ENCODE peak calls at places on chromosomes 11 and 22, in nine cellular contexts. O is spleen; N is uterus; A is IMR-90; K is BJ; R is CD4-positive, alpha-beta T cell; H is PC-3; X is right lobe of liver; Y is RWPE2. P is an unnamed sample.

GRCh38 chr11:117884994-117885393 is 8.5 kb upstream of the FXYD6 start:
- DNase-seq in O (no peak), N (peak; percentile 64), A (peak; percentile 21), K (no peak), R (no peak), H (no peak), X (no peak), Y (no peak), P (no peak)

GRCh38 chr11:107741044-107741823 is 29.4 kb upstream of the SLN start:
- DNase-seq in O (peak; percentile 66), N (no peak), A (peak; percentile 44), K (no peak), R (no peak), H (peak; percentile 73), X (no peak), Y (no peak), P (no peak)

GRCh38 chr22:38023045-38023444 is 34.2 kb upstream of the PICK1 start:
- DNase-seq in O (no peak), N (no peak), A (no peak), K (no peak), R (no peak), H (no peak), X (no peak), Y (no peak), P (no peak)

GRCh38 chr11:84536456-84536855 is 1090.7 kb downstream of the DLG2 start:
- DNase-seq in O (no peak), N (no peak), A (no peak), K (no peak), R (no peak), H (no peak), X (no peak), Y (no peak), P (no peak)

GRCh38 chr11:122706261-122706660 is 50.7 kb downstream of the UBASH3B start:
- DNase-seq in O (no peak), N (no peak), A (peak; percentile 78), K (peak; percentile 65), R (no peak), H (peak; percentile 52), X (no peak), Y (no peak), P (no peak)

GRCh38 chr22:37019309-37020191 is at the start of the genes MPST and TST:
- DNase-seq in O (peak; percentile 91), N (peak; percentile 76), A (peak; percentile 61), K (no peak), R (no peak), H (peak; percentile 58), X (peak; percentile 88), Y (no peak), P (peak; percentile 81)

GRCh38 chr11:110505514-110506284 is 76.0 kb downstream of the FDX1 start:
- DNase-seq in O (no peak), N (no peak), A (no peak), K (no peak), R (no peak), H (no peak), X (no peak), Y (no peak), P (no peak)

GRCh38 chr11:67311051-67311555 is 7.8 kb downstream of the SSH3 start:
- DNase-seq in O (peak; percentile 72), N (no peak), A (no peak), K (no peak), R (no peak), H (no peak), X (no peak), Y (no peak), P (peak; percentile 55)

GRCh38 chr11:72681226-72682153 is 7.3 kb upstream of the PDE2A start:
- DNase-seq in O (no peak), N (peak; percentile 31), A (no peak), K (no peak), R (no peak), H (no peak), X (no peak), Y (no peak), P (no peak)

GRCh38 chr11:17548444-17548843 is 1.4 kb downstream of the OTOG start:
- DNase-seq in O (no peak), N (no peak), A (no peak), K (no peak), R (no peak), H (no peak), X (no peak), Y (no peak), P (peak; percentile 41)

GRCh38 chr11:68137833-68138232 is 16.6 kb upstream of the CHKA start:
- DNase-seq in O (no peak), N (no peak), A (no peak), K (no peak), R (no peak), H (no peak), X (no peak), Y (no peak), P (no peak)

GRCh38 chr11:66291706-66292542 is at the start of gene TMEM151A:
- DNase-seq in O (no peak), N (no peak), A (no peak), K (no peak), R (no peak), H (no peak), X (no peak), Y (no peak), P (no peak)

GRCh38 chr11:126104420-126104819 is 41.8 kb upstream of the CDON start:
- DNase-seq in O (peak; percentile 58), N (no peak), A (no peak), K (no peak), R (no peak), H (no peak), X (no peak), Y (no peak), P (no peak)

GRCh38 chr11:65321828-65322495 is 7.3 kb downstream of the CDC42EP2 start:
- DNase-seq in O (no peak), N (peak; percentile 50), A (no peak), K (no peak), R (no peak), H (no peak), X (no peak), Y (peak; percentile 57), P (no peak)

GRCh38 chr11:20058749-20059458 is 101.4 kb downstream of the DBX1 start:
- DNase-seq in O (no peak), N (no peak), A (peak; percentile 31), K (no peak), R (no peak), H (no peak), X (no peak), Y (no peak), P (no peak)

GRCh38 chr11:66002648-66003225 is 434 bp downstream of the BANF1 start:
- DNase-seq in O (no peak), N (peak; percentile 63), A (peak; percentile 48), K (no peak), R (no peak), H (peak; percentile 63), X (peak; percentile 75), Y (no peak), P (no peak)

DNA sequence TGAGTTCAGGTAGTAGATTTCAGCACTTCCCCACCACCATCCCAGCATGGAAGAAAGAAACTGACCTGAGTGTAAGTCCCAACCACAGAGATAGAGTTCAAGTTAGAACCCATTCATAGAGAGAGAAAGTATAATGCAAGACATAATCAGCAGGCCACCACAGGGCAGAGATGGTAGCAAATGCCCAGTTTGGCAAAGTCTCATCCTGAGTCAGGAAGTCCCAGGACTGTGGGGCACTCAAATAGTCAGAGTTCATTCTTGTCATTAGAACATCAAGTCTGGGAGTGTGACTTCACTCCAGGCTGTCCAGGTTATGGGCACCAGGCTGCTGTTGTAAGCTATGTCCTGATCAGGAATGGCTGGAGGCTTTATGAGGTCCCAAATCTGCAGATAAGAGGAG is 72.0 kb upstream of the USP47 start:
- DNase-seq in O (no peak), N (no peak), A (no peak), K (no peak), R (no peak), H (no peak), X (no peak), Y (no peak), P (no peak)
- H3K27me3 ChIP-seq in O (no peaks in the 10 kb centered on the region), N (no peaks in the 10 kb centered on the region), A (peaks cover 46% of the 10 kb centered on the region), K (peaks cover 4% of the 10 kb centered on the region), R (peaks cover 5% of the 10 kb centered on the region), H (peaks cover 27% of the 10 kb centered on the region), X (no peaks in the 10 kb centered on the region), Y (peaks cover 9% of the 10 kb centered on the region), P (no peaks in the 10 kb centered on the region)

DNA sequence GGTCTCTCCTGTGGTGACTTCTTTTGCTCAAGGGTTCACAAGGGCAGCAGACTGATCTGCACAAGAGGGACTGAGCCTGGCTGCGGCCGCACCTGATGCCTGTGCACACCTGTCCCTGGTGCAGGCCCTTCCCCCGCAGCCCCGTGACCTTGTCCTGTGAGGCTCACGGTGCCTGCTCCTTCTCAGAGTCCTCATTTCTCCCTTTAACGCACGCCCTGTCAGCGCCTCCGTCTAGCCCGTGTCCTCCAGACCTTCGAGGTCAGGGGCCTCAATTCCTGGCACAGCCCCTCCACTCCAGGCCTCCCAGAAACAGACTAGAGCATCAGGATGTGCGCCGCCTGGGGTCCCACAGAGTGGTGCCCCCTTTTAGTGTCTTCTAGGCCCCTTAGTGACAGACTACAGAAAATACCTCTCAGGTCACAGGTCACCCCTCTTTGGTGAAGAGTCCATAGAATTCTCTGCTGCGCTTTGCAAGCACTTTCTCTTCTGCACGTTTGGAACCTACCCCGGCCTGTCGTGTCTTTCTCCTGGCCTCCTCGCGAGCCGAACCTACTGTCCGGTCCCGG is 1.0 kb upstream of the DRD4 start:
- DNase-seq in O (no peak), N (no peak), A (no peak), K (no peak), R (no peak), H (no peak), X (no peak), Y (no peak), P (no peak)
- H3K27me3 ChIP-seq in O (peaks cover 37% of the 10 kb centered on the region), N (no peaks in the 10 kb centered on the region), A (peaks cover 16% of the 10 kb centered on the region), K (peaks cover 3% of the 10 kb centered on the region), R (peaks cover 29% of the 10 kb centered on the region), H (no peaks in the 10 kb centered on the region), X (no peaks in the 10 kb centered on the region), Y (no peaks in the 10 kb centered on the region), P (no peaks in the 10 kb centered on the region)

DNA sequence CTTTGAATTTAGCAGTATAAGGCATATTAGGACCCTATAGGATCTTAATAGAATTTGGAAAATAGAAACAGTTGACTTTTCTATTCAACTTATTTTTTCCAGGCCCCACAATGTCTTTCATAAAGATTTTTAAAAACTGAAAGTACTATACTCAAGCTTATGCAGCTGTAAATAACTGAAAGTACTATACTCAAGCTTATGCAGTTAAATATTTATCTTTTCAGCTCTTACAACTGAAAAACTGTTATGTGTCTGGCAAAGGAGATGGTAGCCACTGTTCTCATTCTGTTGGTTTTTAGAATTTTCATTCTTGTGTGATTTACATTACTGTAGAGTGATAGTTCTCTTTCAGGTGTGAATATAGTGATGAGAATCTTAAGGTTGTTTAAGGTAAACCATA is 16.5 kb downstream of the HIPK3 start:
- DNase-seq in O (no peak), N (no peak), A (no peak), K (no peak), R (no peak), H (no peak), X (no peak), Y (no peak), P (no peak)
- H3K27me3 ChIP-seq in O (no peaks in the 10 kb centered on the region), N (no peaks in the 10 kb centered on the region), A (no peaks in the 10 kb centered on the region), K (no peaks in the 10 kb centered on the region), R (no peaks in the 10 kb centered on the region), H (no peaks in the 10 kb centered on the region), X (no peaks in the 10 kb centered on the region), Y (no peaks in the 10 kb centered on the region), P (no peaks in the 10 kb centered on the region)

DNA sequence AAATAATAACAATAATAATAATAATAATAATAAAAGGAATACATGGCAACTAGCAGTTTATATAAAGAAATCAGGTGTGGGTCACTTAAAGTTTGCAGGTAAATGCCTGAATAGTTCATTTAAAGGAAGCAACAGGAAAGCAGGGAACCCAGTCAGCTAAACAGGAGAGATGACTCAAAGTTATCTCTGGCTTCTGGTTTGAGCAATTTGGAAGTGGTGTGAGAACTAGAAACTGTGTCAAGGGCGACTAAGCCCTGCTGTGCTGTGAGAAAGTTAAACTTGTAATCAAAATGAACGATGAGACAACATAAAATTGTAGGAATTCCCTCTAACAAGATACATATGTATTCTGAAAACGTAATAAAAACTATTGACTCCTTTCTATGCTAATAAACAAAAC is 35.5 kb downstream of the SLC22A9 start:
- DNase-seq in O (no peak), N (no peak), A (no peak), K (no peak), R (no peak), H (no peak), X (no peak), Y (no peak), P (no peak)
- H3K27me3 ChIP-seq in O (no peaks in the 10 kb centered on the region), N (no peaks in the 10 kb centered on the region), A (no peaks in the 10 kb centered on the region), K (no peaks in the 10 kb centered on the region), R (peaks cover 11% of the 10 kb centered on the region), H (peaks cover 46% of the 10 kb centered on the region), X (no peaks in the 10 kb centered on the region), Y (peaks cover 23% of the 10 kb centered on the region), P (no peaks in the 10 kb centered on the region)

P was measured in ascending aorta.